ENCODE peak calls at places on chromosomes 11 and 22, in seven cellular contexts. D is T-cell; V is upper lobe of right lung; N is NAMALWA; E is ELR; G is stimulated activated CD4-positive, alpha-beta T cell treated with anti-CD3 and anti-CD28 coated beads, TNF-alpha, amount 100 ng/mL, for 48 hours; C is stimulated activated CD8-positive, alpha-beta memory T cell treated with anti-CD3 and anti-CD28 coated beads, Interleukin-4, amount 100 ng/mL, for 4 hours. H is an unnamed sample.
A peak's percentile ranks its signal among the peaks of the same experiment; 100 is the strongest.

GRCh38 chr11:36564376-36565032 is 3.3 kb upstream of the RAG1 start:
- DNase-seq in D (peak; percentile 44), V (no peak), N (peak; percentile 88), E (peak; percentile 69), G (peak; percentile 12), C (no peak), H (peak; percentile 55)

GRCh38 chr11:117989351-117990102 is 3.3 kb downstream of the IL10RA start:
- DNase-seq in D (no peak), V (no peak), N (no peak), E (no peak), G (no peak), C (no peak), H (no peak)

GRCh38 chr11:61650781-61651571 is 29.2 kb upstream of the DAGLA start:
- DNase-seq in D (no peak), V (no peak), N (no peak), E (no peak), G (no peak), C (no peak), H (no peak)

GRCh38 chr11:93089474-93090102 is 108.2 kb downstream of the SLC36A4 start:
- DNase-seq in D (no peak), V (no peak), N (peak; percentile 32), E (peak; percentile 48), G (no peak), C (no peak), H (no peak)

GRCh38 chr11:127574528-127574927 is 574.0 kb upstream of the KIRREL3 start:
- DNase-seq in D (no peak), V (no peak), N (no peak), E (no peak), G (no peak), C (no peak), H (no peak)

GRCh38 chr11:2885676-2886081 is at the start of gene CDKN1C:
- DNase-seq in D (peak; percentile 79), V (peak; percentile 92), N (peak; percentile 79), E (peak; percentile 77), G (peak; percentile 69), C (peak; percentile 72), H (peak; percentile 88)

GRCh38 chr11:1395773-1396374 is 6.1 kb downstream of the BRSK2 start:
- DNase-seq in D (no peak), V (no peak), N (no peak), E (no peak), G (no peak), C (no peak), H (peak; percentile 6)

GRCh38 chr22:39205344-39206021 is 39.3 kb downstream of the PDGFB start:
- DNase-seq in D (peak; percentile 40), V (peak; percentile 41), N (no peak), E (peak; percentile 86), G (no peak), C (peak; percentile 52), H (no peak)

GRCh38 chr11:65454311-65454695 is 31.7 kb downstream of the NEAT1 start:
- DNase-seq in D (no peak), V (no peak), N (no peak), E (peak; percentile 62), G (no peak), C (no peak), H (no peak)

GRCh38 chr11:65181569-65182257 is at the start of gene CAPN1:
- DNase-seq in D (peak; percentile 54), V (peak; percentile 89), N (peak; percentile 79), E (peak; percentile 95), G (peak; percentile 76), C (peak; percentile 58), H (peak; percentile 93)

GRCh38 chr11:86553322-86553721 is 119.1 kb downstream of the ME3 start:
- DNase-seq in D (no peak), V (no peak), N (no peak), E (no peak), G (no peak), C (no peak), H (no peak)

GRCh38 chr22:17912942-17913704 is 111.2 kb downstream of the MICAL3 start:
- DNase-seq in D (no peak), V (no peak), N (no peak), E (peak; percentile 16), G (no peak), C (no peak), H (peak; percentile 60)

GRCh38 chr11:85768473-85769146 is 42.3 kb downstream of the SYTL2 start:
- DNase-seq in D (no peak), V (no peak), N (no peak), E (no peak), G (no peak), C (no peak), H (no peak)

GRCh38 chr11:73168925-73169579 is 26.9 kb upstream of the FCHSD2 start:
- DNase-seq in D (no peak), V (no peak), N (no peak), E (no peak), G (no peak), C (no peak), H (no peak)

GRCh38 chr22:43239102-43239875 is 52.4 kb upstream of the TTLL12 start:
- DNase-seq in D (no peak), V (no peak), N (no peak), E (no peak), G (no peak), C (no peak), H (no peak)

GRCh38 chr11:113550179-113550578 is 75.0 kb upstream of the DRD2 start:
- DNase-seq in D (no peak), V (no peak), N (no peak), E (no peak), G (no peak), C (no peak), H (no peak)

GRCh38 chr11:75981546-75981945 is 166.5 kb downstream of the UVRAG start:
- DNase-seq in D (no peak), V (no peak), N (no peak), E (no peak), G (no peak), C (no peak), H (no peak)

GRCh38 chr11:66548041-66548440 is 1.3 kb downstream of the ACTN3 start:
- DNase-seq in D (no peak), V (no peak), N (no peak), E (no peak), G (no peak), C (no peak), H (peak; percentile 37)

GRCh38 chr11:57761301-57762234 is at the start of gene CTNND1:
- DNase-seq in D (no peak), V (peak; percentile 82), N (no peak), E (peak; percentile 98), G (no peak), C (no peak), H (peak; percentile 90)

GRCh38 chr11:68798221-68798813 is 43.4 kb downstream of the CPT1A start:
- DNase-seq in D (peak; percentile 28), V (no peak), N (peak; percentile 55), E (peak; percentile 39), G (peak; percentile 37), C (no peak), H (no peak)

GRCh38 chr11:61369372-61370348 is 7.5 kb downstream of the TMEM138 start:
- DNase-seq in D (no peak), V (no peak), N (no peak), E (no peak), G (no peak), C (no peak), H (peak; percentile 60)

GRCh38 chr11:118211006-118211405 is 13.8 kb downstream of the JAML start:
- DNase-seq in D (no peak), V (no peak), N (no peak), E (no peak), G (no peak), C (no peak), H (no peak)

GRCh38 chr11:2582958-2583604 is 116.7 kb downstream of the KCNQ1OT1 start:
- DNase-seq in D (no peak), V (peak; percentile 60), N (no peak), E (no peak), G (no peak), C (no peak), H (peak; percentile 16)

GRCh38 chr22:17918840-17919239 is 105.5 kb downstream of the MICAL3 start:
- DNase-seq in D (no peak), V (no peak), N (no peak), E (peak; percentile 70), G (no peak), C (no peak), H (no peak)

GRCh38 chr11:121367434-121367833 is 74.9 kb downstream of the SC5D start:
- DNase-seq in D (peak; percentile 3), V (no peak), N (peak; percentile 95), E (no peak), G (no peak), C (no peak), H (no peak)

GRCh38 chr22:44180706-44181032 is at the start of gene PARVG:
- DNase-seq in D (peak; percentile 58), V (no peak), N (peak; percentile 41), E (no peak), G (no peak), C (no peak), H (no peak)

GRCh38 chr11:12056112-12056511 is 47.7 kb upstream of the DKK3 start:
- DNase-seq in D (no peak), V (no peak), N (no peak), E (no peak), G (no peak), C (no peak), H (no peak)

GRCh38 chr11:117468888-117469287 is 141.2 kb downstream of the CEP164 start:
- DNase-seq in D (no peak), V (no peak), N (no peak), E (no peak), G (no peak), C (no peak), H (no peak)

GRCh38 chr22:47112994-47113879 is 350.8 kb downstream of the TBC1D22A start:
- DNase-seq in D (no peak), V (no peak), N (no peak), E (no peak), G (no peak), C (no peak), H (no peak)

GRCh38 chr11:95092549-95093324 is 3.1 kb downstream of the ENDOD1 start:
- DNase-seq in D (peak; percentile 16), V (no peak), N (peak; percentile 72), E (peak; percentile 83), G (peak; percentile 14), C (no peak), H (no peak)

GRCh38 chr11:46330154-46330886 is 16.9 kb upstream of the DGKZ start:
- DNase-seq in D (no peak), V (no peak), N (no peak), E (no peak), G (no peak), C (no peak), H (no peak)

GRCh38 chr11:73461335-73461840 is 85.2 kb downstream of the RELT start:
- DNase-seq in D (no peak), V (no peak), N (no peak), E (no peak), G (no peak), C (no peak), H (no peak)

GRCh38 chr22:37906364-37907008 is 389 bp downstream of the MICALL1 start:
- DNase-seq in D (no peak), V (no peak), N (peak; percentile 38), E (peak; percentile 53), G (no peak), C (no peak), H (peak; percentile 67)

GRCh38 chr22:30235687-30236170 is 10.8 kb downstream of the LIF start:
- DNase-seq in D (no peak), V (no peak), N (no peak), E (peak; percentile 67), G (no peak), C (no peak), H (no peak)